ENCODE peak calls at places on chromosomes 5 and 9, in ten cellular contexts. T is mesendoderm; N is cardiac muscle cell; Q is GM23338; R is ovary; E is uterus; A is lower lobe of right lung; Y is effector memory CD4-positive, alpha-beta T cell; P is IMR-90; X is right lobe of liver. S is an unnamed sample.

GRCh38 chr9:95023217-95024003 is 294.1 kb downstream of the FANCC start:
- DNase-seq in P (peak; percentile 90), N (peak; percentile 71), R (no peak), E (no peak), Y (no peak), T (no peak), Q (no peak), A (peak; percentile 67), X (no peak), S (peak; percentile 70)

GRCh38 chr9:34253460-34253837 is 74.6 kb downstream of the UBAP1 start:
- DNase-seq in T (no peak), A (no peak), E (no peak), R (peak; percentile 47), Q (no peak), Y (no peak), P (peak; percentile 70), X (no peak), N (peak; percentile 68), S (no peak)

GRCh38 chr5:172887735-172888134 is 53.7 kb downstream of the ERGIC1 start:
- DNase-seq in R (peak; percentile 82), Q (no peak), A (peak; percentile 72), T (peak; percentile 59), Y (no peak), E (peak; percentile 89), N (peak; percentile 98), P (peak; percentile 95), X (no peak), S (no peak)

GRCh38 chr9:98846879-98847278 is 39.4 kb downstream of the GALNT12 start:
- DNase-seq in R (no peak), A (no peak), E (no peak), X (no peak), Y (no peak), N (no peak), T (no peak), Q (no peak), P (peak; percentile 50), S (no peak)

GRCh38 chr5:77635073-77635472 is 3.4 kb downstream of the OTP start:
- DNase-seq in T (no peak), X (no peak), P (no peak), A (no peak), E (no peak), N (no peak), R (no peak), Y (no peak), Q (no peak), S (no peak)

GRCh38 chr5:155530046-155530445 is 516.5 kb downstream of the KIF4B start:
- DNase-seq in Q (no peak), X (no peak), P (no peak), T (no peak), Y (no peak), A (no peak), E (no peak), N (no peak), R (no peak), S (no peak)

GRCh38 chr9:134641173-134641985 is at the start of gene COL5A1:
- DNase-seq in X (peak; percentile 77), Q (peak; percentile 93), T (peak; percentile 97), N (peak; percentile 97), E (peak; percentile 92), Y (peak; percentile 50), R (peak; percentile 94), P (peak; percentile 91), A (peak; percentile 85), S (peak; percentile 68)

GRCh38 chr5:167261309-167262100 is 1029.9 kb upstream of the WWC1 start:
- DNase-seq in Y (no peak), E (no peak), R (no peak), A (no peak), P (no peak), T (peak; percentile 60), Q (peak; percentile 74), X (no peak), N (peak; percentile 7), S (no peak)

GRCh38 chr5:168324864-168325615 is 33.6 kb downstream of the WWC1 start:
- DNase-seq in Y (no peak), A (no peak), T (peak; percentile 61), X (no peak), Q (no peak), N (no peak), P (no peak), R (no peak), E (no peak), S (no peak)

GRCh38 chr5:176995896-176996767 is 10.4 kb downstream of the UIMC1 start:
- DNase-seq in P (peak; percentile 79), T (no peak), Q (no peak), N (peak; percentile 80), E (no peak), X (no peak), A (no peak), R (no peak), Y (no peak), S (no peak)
- H3K4me1 ChIP-seq in P (peaks cover 10% of the 10 kb centered on the region), T (no peaks in the 10 kb centered on the region), Q (no peaks in the 10 kb centered on the region), N (no peaks in the 10 kb centered on the region), E (no peaks in the 10 kb centered on the region), X (no peaks in the 10 kb centered on the region), A (peaks cover 28% of the 10 kb centered on the region), R (peaks cover 1% of the 10 kb centered on the region), Y (peaks cover 12% of the 10 kb centered on the region), S (peaks cover 3% of the 10 kb centered on the region)

DNA sequence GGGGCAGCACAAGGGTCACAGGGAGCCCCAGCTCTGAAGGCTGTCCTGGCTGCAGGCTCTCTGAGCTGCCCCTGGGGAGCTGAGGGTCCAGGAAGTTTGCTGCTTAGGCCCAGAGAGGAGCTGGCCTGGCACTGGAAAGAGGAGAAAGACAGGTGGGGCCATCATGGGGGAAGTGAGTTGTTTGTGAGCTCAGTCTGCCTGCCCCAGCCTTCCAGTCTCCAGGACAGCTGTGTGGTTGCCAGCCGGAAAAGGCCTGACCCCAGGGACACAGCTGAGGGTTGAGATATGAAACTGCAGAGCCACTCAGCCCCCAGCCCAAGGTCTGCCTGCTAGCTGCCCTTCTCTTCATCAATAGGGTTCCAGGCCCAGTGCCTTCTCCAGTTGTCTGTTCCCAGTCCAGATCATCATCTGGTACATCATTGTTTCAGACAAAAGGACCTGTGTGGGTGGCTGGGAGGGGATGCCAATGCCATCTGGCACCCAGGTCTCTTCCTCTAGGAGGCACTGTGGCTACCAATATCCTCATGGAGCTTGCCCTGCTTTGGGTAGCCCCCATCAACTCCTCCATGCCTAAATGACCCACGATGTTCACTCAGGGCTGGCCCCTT is 4.2 kb upstream of the DDX41 start:
- DNase-seq in A (no peak), X (no peak), T (no peak), N (no peak), Y (no peak), E (no peak), Q (no peak), P (no peak), R (no peak), S (no peak)
- H3K27me3 ChIP-seq in A (no peaks in the 10 kb centered on the region), X (no peaks in the 10 kb centered on the region), T (no peaks in the 10 kb centered on the region), N (no peaks in the 10 kb centered on the region), Y (no peaks in the 10 kb centered on the region), E (no peaks in the 10 kb centered on the region), Q (no peaks in the 10 kb centered on the region), P (no peaks in the 10 kb centered on the region), R (no peaks in the 10 kb centered on the region), S (no peaks in the 10 kb centered on the region)

DNA sequence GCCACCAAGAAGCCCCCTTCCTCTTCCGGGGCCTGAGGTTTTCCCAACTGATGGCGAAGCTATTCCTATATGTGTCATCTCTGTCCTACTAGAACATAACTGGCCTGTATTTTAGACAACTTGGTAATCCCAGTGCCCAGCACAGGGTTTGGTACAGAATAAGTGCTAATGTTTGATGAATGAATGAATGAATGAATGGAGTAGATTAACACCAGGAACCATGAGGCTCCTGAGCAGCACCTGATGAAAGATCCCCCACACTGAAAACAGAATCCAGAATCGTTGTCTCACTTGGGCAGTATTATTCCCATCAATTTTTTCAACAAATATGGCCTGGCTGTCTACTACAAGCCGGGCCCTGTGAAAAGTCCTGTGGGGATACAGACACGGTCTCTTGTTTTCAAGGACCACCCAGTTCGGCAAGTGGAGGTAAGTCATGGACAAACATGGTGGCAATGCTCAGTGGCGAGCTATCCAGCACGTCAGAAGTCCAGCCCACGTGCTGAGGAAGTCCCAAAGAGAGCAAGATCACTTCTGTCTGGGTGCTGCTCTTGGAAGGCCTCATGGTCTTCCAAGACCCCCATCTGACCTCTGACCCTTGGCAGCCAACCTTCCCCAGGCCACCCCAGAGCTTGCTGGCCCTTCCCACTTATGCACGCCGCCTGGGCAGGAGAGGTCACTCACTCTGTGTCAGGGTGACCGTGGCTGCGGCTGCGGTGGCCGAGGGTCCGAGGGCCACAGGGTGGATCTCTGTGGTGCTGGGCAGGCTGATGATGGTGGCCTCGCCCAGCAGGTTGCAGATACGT is 1.0 kb downstream of the NAIF1 start:
- DNase-seq in N (no peak), X (no peak), P (no peak), R (peak; percentile 67), E (peak; percentile 67), Q (no peak), T (no peak), A (no peak), Y (no peak), S (peak; percentile 68)
- H3K4me1 ChIP-seq in N (peaks cover 13% of the 10 kb centered on the region), X (peaks cover 8% of the 10 kb centered on the region), P (peaks cover 10% of the 10 kb centered on the region), R (peaks cover 15% of the 10 kb centered on the region), E (peaks cover 14% of the 10 kb centered on the region), Q (peaks cover 3% of the 10 kb centered on the region), T (peaks cover 10% of the 10 kb centered on the region), A (peaks cover 72% of the 10 kb centered on the region), Y (peaks cover 52% of the 10 kb centered on the region), S (peaks cover 13% of the 10 kb centered on the region)

GRCh38 chr5:32030226-32030625 is 143.9 kb downstream of the GOLPH3 start:
- DNase-seq in P (no peak), R (no peak), A (no peak), T (no peak), N (no peak), Y (no peak), X (no peak), E (no peak), Q (no peak), S (no peak)

GRCh38 chr5:32027717-32028321 is 146.3 kb downstream of the GOLPH3 start:
- DNase-seq in N (peak; percentile 99), P (peak; percentile 97), E (peak; percentile 86), T (peak; percentile 84), X (no peak), R (no peak), A (no peak), Q (peak; percentile 68), Y (no peak), S (no peak)

GRCh38 chr5:32024751-32025150 is 149.4 kb downstream of the GOLPH3 start:
- DNase-seq in X (no peak), T (no peak), E (no peak), Y (no peak), R (no peak), P (no peak), Q (no peak), N (no peak), A (no peak), S (no peak)

GRCh38 chr5:32029291-32029690 is 144.8 kb downstream of the GOLPH3 start:
- DNase-seq in A (no peak), X (no peak), E (no peak), Y (no peak), T (no peak), P (peak; percentile 18), Q (no peak), N (peak; percentile 37), R (no peak), S (no peak)

DNA sequence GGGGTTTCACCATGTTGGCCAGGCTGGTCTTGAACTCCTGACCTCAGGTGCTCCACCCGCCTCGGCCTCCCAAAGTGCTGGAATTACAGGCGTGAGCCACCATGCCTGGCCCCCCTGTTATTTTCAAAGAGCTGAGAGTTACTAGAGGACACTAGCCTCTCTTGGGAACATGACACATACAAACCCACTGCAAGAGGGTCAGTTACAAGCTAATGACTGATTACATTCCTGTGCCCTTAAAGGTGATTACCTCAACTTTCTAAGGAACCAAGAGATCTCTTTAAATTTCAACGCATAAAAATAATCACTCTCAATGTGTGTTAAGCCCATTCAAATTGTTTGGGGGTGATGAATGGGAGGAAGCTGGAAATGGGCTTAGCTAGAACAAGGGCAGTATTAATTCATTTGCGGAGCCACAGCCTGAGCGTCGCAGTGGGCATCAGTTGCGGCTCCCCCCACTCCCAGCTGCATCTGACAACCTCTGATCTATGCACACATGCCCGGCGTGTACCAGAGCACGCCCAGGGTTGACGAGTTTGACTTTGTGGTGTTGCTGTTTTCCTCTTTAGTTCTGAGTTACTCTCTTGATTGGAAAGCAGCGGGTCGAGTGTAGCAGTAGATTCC is 146.9 kb downstream of the GOLPH3 start:
- DNase-seq in T (peak; percentile 32), R (no peak), X (no peak), N (no peak), Q (no peak), Y (no peak), E (no peak), P (no peak), A (no peak), S (no peak)
- H3K27me3 ChIP-seq in T (no peaks in the 10 kb centered on the region), R (no peaks in the 10 kb centered on the region), X (no peaks in the 10 kb centered on the region), N (no peaks in the 10 kb centered on the region), Q (no peaks in the 10 kb centered on the region), Y (no peaks in the 10 kb centered on the region), E (no peaks in the 10 kb centered on the region), P (peaks cover 10% of the 10 kb centered on the region), A (no peaks in the 10 kb centered on the region), S (no peaks in the 10 kb centered on the region)

S was measured in pancreas.